ENCODE peak calls at places on chromosomes 2 and 18, in seven cellular contexts. U is lung; L is right cardiac atrium; B is heart left ventricle; N is activated T-cell treated with anti-CD3 and anti-CD28 coated beads, Interleukin-2, amount 50 U/mL, for 4 hours; W is activated CD4-positive, CD25-positive, alpha-beta regulatory T cell treated with anti-CD3 and anti-CD28 coated beads, Interleukin-2, amount 50 U/mL, for 24 hours; J is K562. Z is an unnamed sample.

GRCh38 chr2:48569433-48569832 is 39.5 kb downstream of the STON1 start:
- ATAC-seq in U (no peak), L (no peak), B (no peak), N (no peak), W (no peak), J (no peak), Z (no peak)

GRCh38 chr18:44036500-44036899 is 644.2 kb upstream of the SETBP1 start:
- ATAC-seq in U (no peak), L (no peak), B (no peak), N (no peak), W (no peak), J (no peak), Z (no peak)

GRCh38 chr2:146238254-146238961 is 1606.4 kb upstream of the ACVR2A start:
- ATAC-seq in U (no peak), L (no peak), B (no peak), N (no peak), W (no peak), J (no peak), Z (no peak)

GRCh38 chr2:190722061-190722759 is 73.3 kb downstream of the NAB1 start:
- ATAC-seq in U (no peak), L (no peak), B (peak), N (peak), W (peak), J (no peak), Z (peak)

GRCh38 chr18:41378628-41379027 is 576.4 kb upstream of the PIK3C3 start:
- ATAC-seq in U (no peak), L (no peak), B (no peak), N (no peak), W (no peak), J (no peak), Z (no peak)

GRCh38 chr2:30503007-30503691 is 56.1 kb downstream of the LCLAT1 start:
- ATAC-seq in U (no peak), L (no peak), B (no peak), N (peak), W (peak), J (peak), Z (peak)

GRCh38 chr18:36337679-36338419 is 40.3 kb downstream of the FHOD3 start:
- ATAC-seq in U (no peak), L (no peak), B (peak), N (no peak), W (no peak), J (no peak), Z (no peak)

GRCh38 chr2:19979932-19980331 is 10.0 kb downstream of the WDR35 start:
- ATAC-seq in U (no peak), L (no peak), B (no peak), N (no peak), W (no peak), J (no peak), Z (no peak)

GRCh38 chr2:161088658-161089350 is 71.4 kb upstream of the TANK start:
- ATAC-seq in U (no peak), L (no peak), B (no peak), N (peak), W (no peak), J (no peak), Z (peak)

GRCh38 chr2:56130463-56131070 is 53.2 kb upstream of the CCDC85A start:
- ATAC-seq in U (peak), L (no peak), B (no peak), N (no peak), W (no peak), J (peak), Z (no peak)

GRCh38 chr2:27009083-27009482 is 23.7 kb upstream of the TMEM214 start:
- ATAC-seq in U (no peak), L (no peak), B (no peak), N (no peak), W (no peak), J (no peak), Z (no peak)

GRCh38 chr18:73645175-73645715 is 502.4 kb downstream of the FBXO15 start:
- ATAC-seq in U (no peak), L (no peak), B (no peak), N (no peak), W (no peak), J (no peak), Z (no peak)

GRCh38 chr2:23767871-23768611 is 158.9 kb downstream of the ATAD2B start:
- ATAC-seq in U (no peak), L (no peak), B (no peak), N (no peak), W (no peak), J (no peak), Z (no peak)

GRCh38 chr2:7497223-7497622 is 580.0 kb downstream of the RNF144A start:
- ATAC-seq in U (no peak), L (no peak), B (no peak), N (no peak), W (no peak), J (no peak), Z (peak)

GRCh38 chr2:19312949-19313348 is 45.5 kb downstream of the OSR1 start:
- ATAC-seq in U (no peak), L (no peak), B (no peak), N (no peak), W (no peak), J (no peak), Z (no peak)

GRCh38 chr2:26477911-26478253 is at the start of gene OTOF:
- ATAC-seq in U (no peak), L (peak), B (peak), N (no peak), W (no peak), J (no peak), Z (peak)

GRCh38 chr2:62526531-62527381 is 20.8 kb upstream of the TMEM17 start:
- ATAC-seq in U (no peak), L (peak), B (no peak), N (no peak), W (no peak), J (peak), Z (no peak)

GRCh38 chr2:44578401-44579135 is 216.8 kb downstream of the CAMKMT start:
- ATAC-seq in U (no peak), L (peak), B (no peak), N (peak), W (peak), J (no peak), Z (peak)

GRCh38 chr18:66346833-66347595 is 256.9 kb downstream of the CDH19 start:
- ATAC-seq in U (no peak), L (no peak), B (no peak), N (no peak), W (no peak), J (no peak), Z (no peak)

GRCh38 chr2:96838345-96839287 is 5.2 kb downstream of the ANKRD23 start:
- ATAC-seq in U (peak), L (no peak), B (no peak), N (peak), W (no peak), J (no peak), Z (peak)

GRCh38 chr18:30361864-30362540 is 680.5 kb downstream of the DSC3 start:
- ATAC-seq in U (no peak), L (peak), B (no peak), N (no peak), W (no peak), J (peak), Z (no peak)

GRCh38 chr2:150605664-150606063 is 118.2 kb upstream of the RND3 start:
- ATAC-seq in U (no peak), L (no peak), B (no peak), N (no peak), W (no peak), J (no peak), Z (no peak)

GRCh38 chr18:23142285-23142929 is 7.1 kb downstream of the CABLES1 start:
- ATAC-seq in U (no peak), L (no peak), B (no peak), N (no peak), W (no peak), J (no peak), Z (peak)

GRCh38 chr2:232463701-232464533 is 8.0 kb downstream of the ALPI start:
- ATAC-seq in U (no peak), L (peak), B (no peak), N (no peak), W (no peak), J (no peak), Z (no peak)

GRCh38 chr2:197158138-197158537 is 152.4 kb downstream of the ANKRD44 start:
- ATAC-seq in U (no peak), L (peak), B (no peak), N (no peak), W (no peak), J (no peak), Z (no peak)

GRCh38 chr2:149877913-149878312 is 290.3 kb upstream of the MMADHC start:
- ATAC-seq in U (no peak), L (no peak), B (peak), N (no peak), W (no peak), J (no peak), Z (no peak)

GRCh38 chr2:204892506-204893255 is 347.4 kb downstream of the PARD3B start:
- ATAC-seq in U (peak), L (no peak), B (no peak), N (peak), W (no peak), J (no peak), Z (peak)

GRCh38 chr2:235923859-235924674 is 244.1 kb downstream of the GBX2 start:
- ATAC-seq in U (no peak), L (no peak), B (no peak), N (no peak), W (no peak), J (no peak), Z (no peak)

GRCh38 chr2:18169787-18170175 is 291.3 kb downstream of the KCNS3 start:
- ATAC-seq in U (no peak), L (no peak), B (no peak), N (no peak), W (no peak), J (no peak), Z (no peak)

GRCh38 chr18:13318644-13319501 is 100.3 kb downstream of the LDLRAD4 start:
- ATAC-seq in U (no peak), L (peak), B (peak), N (no peak), W (no peak), J (no peak), Z (peak)

GRCh38 chr2:229734410-229734809 is 20.1 kb upstream of the DNER start:
- ATAC-seq in U (no peak), L (no peak), B (no peak), N (no peak), W (no peak), J (no peak), Z (no peak)

GRCh38 chr18:27865431-27865830 is 311.5 kb downstream of the CDH2 start:
- ATAC-seq in U (no peak), L (no peak), B (no peak), N (no peak), W (no peak), J (no peak), Z (no peak)

GRCh38 chr2:221997100-221997499 is 301.7 kb downstream of the PAX3 start:
- ATAC-seq in U (no peak), L (no peak), B (no peak), N (no peak), W (no peak), J (no peak), Z (no peak)

GRCh38 chr2:26455801-26456700 is 21.9 kb downstream of the OTOF start:
- ATAC-seq in U (no peak), L (peak), B (peak), N (no peak), W (no peak), J (no peak), Z (no peak)

GRCh38 chr18:45509535-45509934 is 105.7 kb upstream of the SLC14A2 start:
- ATAC-seq in U (no peak), L (no peak), B (no peak), N (no peak), W (no peak), J (no peak), Z (no peak)

GRCh38 chr2:199470361-199470671 is 12.6 kb upstream of the SATB2 start:
- ATAC-seq in U (no peak), L (no peak), B (no peak), N (no peak), W (no peak), J (no peak), Z (no peak)

GRCh38 chr18:27750014-27750413 is 426.9 kb downstream of the CDH2 start:
- ATAC-seq in U (no peak), L (peak), B (peak), N (no peak), W (no peak), J (no peak), Z (no peak)

GRCh38 chr18:2111456-2111855 is 459.8 kb downstream of the METTL4 start:
- ATAC-seq in U (no peak), L (no peak), B (no peak), N (no peak), W (no peak), J (no peak), Z (no peak)

GRCh38 chr2:19944205-19944845 is 42.5 kb upstream of the TTC32 start:
- ATAC-seq in U (no peak), L (no peak), B (no peak), N (no peak), W (no peak), J (no peak), Z (no peak)

Z was measured in activated T-helper 17 cell treated with anti-CD3 and anti-CD28 coated beads, Interleukin-2, amount 50 U/mL, for 72 hours.